ENCODE peak calls at places on chromosomes 16 and 17, in eight cellular contexts. One of them, this sample, is unnamed.

GRCh38 chr17:31721291-31722025 is 137.6 kb downstream of the COPRS start:
- DNase-seq in substantia nigra: no peak
- DNase-seq in spleen: no peak
- DNase-seq in mammary epithelial cell: no peak
- DNase-seq in A673: no peak
- DNase-seq in pancreas: no peak
- DNase-seq in effector memory CD4-positive, alpha-beta T cell: no peak
- DNase-seq in GM23338: no peak
- DNase-seq in this sample: no peak

GRCh38 chr17:41663451-41664171 is 25.1 kb upstream of the EIF1 start:
- DNase-seq in spleen: no peak
- DNase-seq in A673: no peak
- DNase-seq in GM23338: no peak
- DNase-seq in effector memory CD4-positive, alpha-beta T cell: no peak
- DNase-seq in substantia nigra: no peak
- DNase-seq in pancreas: no peak
- DNase-seq in mammary epithelial cell: peak
- DNase-seq in this sample: no peak

GRCh38 chr16:71303938-71304337 is 14.7 kb upstream of the CMTR2 start:
- DNase-seq in spleen: no peak
- DNase-seq in A673: no peak
- DNase-seq in pancreas: no peak
- DNase-seq in substantia nigra: no peak
- DNase-seq in GM23338: no peak
- DNase-seq in mammary epithelial cell: peak
- DNase-seq in effector memory CD4-positive, alpha-beta T cell: no peak
- DNase-seq in this sample: peak

GRCh38 chr16:12158428-12158827 is 181.9 kb downstream of the SNX29 start:
- DNase-seq in A673: no peak
- DNase-seq in spleen: peak
- DNase-seq in pancreas: no peak
- DNase-seq in substantia nigra: no peak
- DNase-seq in GM23338: no peak
- DNase-seq in effector memory CD4-positive, alpha-beta T cell: no peak
- DNase-seq in mammary epithelial cell: peak
- DNase-seq in this sample: peak

GRCh38 chr17:193841-194806 is 12.7 kb upstream of the DOC2B start:
- DNase-seq in pancreas: peak
- DNase-seq in effector memory CD4-positive, alpha-beta T cell: no peak
- DNase-seq in A673: no peak
- DNase-seq in spleen: peak
- DNase-seq in mammary epithelial cell: no peak
- DNase-seq in substantia nigra: peak
- DNase-seq in GM23338: no peak
- DNase-seq in this sample: no peak

GRCh38 chr17:16283705-16284104 is 66.7 kb downstream of the PIGL start:
- DNase-seq in A673: no peak
- DNase-seq in substantia nigra: no peak
- DNase-seq in effector memory CD4-positive, alpha-beta T cell: no peak
- DNase-seq in pancreas: no peak
- DNase-seq in spleen: no peak
- DNase-seq in mammary epithelial cell: no peak
- DNase-seq in GM23338: no peak
- DNase-seq in this sample: no peak

GRCh38 chr16:54355251-54355650 is 68.7 kb upstream of the IRX3 start:
- DNase-seq in mammary epithelial cell: peak
- DNase-seq in A673: no peak
- DNase-seq in GM23338: no peak
- DNase-seq in spleen: no peak
- DNase-seq in substantia nigra: no peak
- DNase-seq in effector memory CD4-positive, alpha-beta T cell: no peak
- DNase-seq in pancreas: no peak
- DNase-seq in this sample: no peak

GRCh38 chr17:21353326-21354010 is 22.7 kb upstream of the KCNJ12 start:
- DNase-seq in GM23338: no peak
- DNase-seq in spleen: peak
- DNase-seq in pancreas: no peak
- DNase-seq in substantia nigra: no peak
- DNase-seq in effector memory CD4-positive, alpha-beta T cell: no peak
- DNase-seq in A673: no peak
- DNase-seq in mammary epithelial cell: no peak
- DNase-seq in this sample: no peak

GRCh38 chr16:51757921-51758479 is 606.9 kb upstream of the SALL1 start:
- DNase-seq in spleen: no peak
- DNase-seq in GM23338: no peak
- DNase-seq in A673: no peak
- DNase-seq in pancreas: no peak
- DNase-seq in mammary epithelial cell: no peak
- DNase-seq in effector memory CD4-positive, alpha-beta T cell: no peak
- DNase-seq in substantia nigra: no peak
- DNase-seq in this sample: no peak

GRCh38 chr16:67278773-67279295 is 498 bp upstream of the PLEKHG4 start:
- DNase-seq in spleen: no peak
- DNase-seq in GM23338: peak
- DNase-seq in substantia nigra: peak
- DNase-seq in mammary epithelial cell: no peak
- DNase-seq in effector memory CD4-positive, alpha-beta T cell: peak
- DNase-seq in A673: no peak
- DNase-seq in pancreas: no peak
- DNase-seq in this sample: peak

GRCh38 chr17:33964344-33964979 is 290.6 kb upstream of the CCL2 start:
- DNase-seq in A673: no peak
- DNase-seq in spleen: no peak
- DNase-seq in substantia nigra: no peak
- DNase-seq in pancreas: no peak
- DNase-seq in effector memory CD4-positive, alpha-beta T cell: no peak
- DNase-seq in mammary epithelial cell: no peak
- DNase-seq in GM23338: peak
- DNase-seq in this sample: no peak

GRCh38 chr16:21001262-21001661 is 100.7 kb downstream of the LYRM1 start:
- DNase-seq in A673: peak
- DNase-seq in mammary epithelial cell: no peak
- DNase-seq in spleen: no peak
- DNase-seq in pancreas: no peak
- DNase-seq in GM23338: peak
- DNase-seq in effector memory CD4-positive, alpha-beta T cell: no peak
- DNase-seq in substantia nigra: no peak
- DNase-seq in this sample: no peak

GRCh38 chr17:34257986-34258326 is 2.9 kb downstream of the CCL2 start:
- DNase-seq in spleen: no peak
- DNase-seq in substantia nigra: no peak
- DNase-seq in mammary epithelial cell: no peak
- DNase-seq in effector memory CD4-positive, alpha-beta T cell: no peak
- DNase-seq in A673: no peak
- DNase-seq in GM23338: no peak
- DNase-seq in pancreas: no peak
- DNase-seq in this sample: no peak

GRCh38 chr17:57985675-57985974 is 2.4 kb downstream of the VEZF1 start:
- DNase-seq in substantia nigra: no peak
- DNase-seq in pancreas: no peak
- DNase-seq in mammary epithelial cell: peak
- DNase-seq in A673: peak
- DNase-seq in effector memory CD4-positive, alpha-beta T cell: no peak
- DNase-seq in spleen: no peak
- DNase-seq in GM23338: no peak
- DNase-seq in this sample: peak

GRCh38 chr16:23650674-23651073 is 9.4 kb downstream of the DCTN5 start:
- DNase-seq in spleen: no peak
- DNase-seq in pancreas: no peak
- DNase-seq in GM23338: no peak
- DNase-seq in substantia nigra: no peak
- DNase-seq in mammary epithelial cell: no peak
- DNase-seq in A673: peak
- DNase-seq in effector memory CD4-positive, alpha-beta T cell: no peak
- DNase-seq in this sample: no peak

GRCh38 chr17:8606415-8606814 is 24.1 kb downstream of the MYH10 start:
- DNase-seq in spleen: no peak
- DNase-seq in GM23338: no peak
- DNase-seq in pancreas: no peak
- DNase-seq in effector memory CD4-positive, alpha-beta T cell: no peak
- DNase-seq in mammary epithelial cell: no peak
- DNase-seq in A673: peak
- DNase-seq in substantia nigra: no peak
- DNase-seq in this sample: no peak

DNA sequence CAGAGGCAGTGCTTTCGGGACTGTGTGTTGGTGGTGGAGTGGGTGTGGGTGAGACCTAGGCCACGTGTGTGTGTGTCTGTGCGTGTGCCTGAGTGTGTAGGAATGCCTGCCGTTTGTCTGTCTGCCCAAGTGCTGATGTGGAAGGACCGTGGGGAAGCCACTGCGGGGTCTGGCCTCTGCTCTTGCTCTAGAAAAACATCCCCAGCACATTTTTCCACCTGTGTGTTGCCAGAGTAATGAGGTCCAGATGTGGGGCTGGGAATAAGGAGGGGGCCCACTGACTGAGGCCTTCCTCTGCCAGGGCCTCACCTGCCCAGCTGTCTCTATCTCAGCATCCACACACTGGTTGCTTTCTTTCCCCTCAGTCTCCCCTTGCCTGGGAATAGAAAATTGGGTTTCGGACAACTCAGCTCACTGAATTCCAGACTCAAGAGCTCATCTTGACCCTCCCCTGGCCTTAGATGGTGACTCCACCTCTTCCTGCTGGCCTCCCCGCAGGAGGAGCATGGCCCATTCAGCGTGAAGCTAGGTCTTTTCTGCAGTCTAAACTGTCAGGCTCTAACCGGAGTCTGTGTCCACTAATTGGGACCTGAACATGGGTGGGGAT is 7.6 kb downstream of the SGCA start:
- DNase-seq in A673: no peak
- DNase-seq in spleen: no peak
- DNase-seq in pancreas: no peak
- DNase-seq in substantia nigra: no peak
- DNase-seq in mammary epithelial cell: peak
- DNase-seq in effector memory CD4-positive, alpha-beta T cell: no peak
- DNase-seq in GM23338: peak
- DNase-seq in this sample: no peak
- H3K27ac ChIP-seq in A673: no peak
- H3K27ac ChIP-seq in spleen: no peak
- H3K27ac ChIP-seq in pancreas: no peak
- H3K27ac ChIP-seq in substantia nigra: no peak
- H3K27ac ChIP-seq in mammary epithelial cell: peak
- H3K27ac ChIP-seq in effector memory CD4-positive, alpha-beta T cell: no peak
- H3K27ac ChIP-seq in GM23338: no peak
- H3K27ac ChIP-seq in this sample: peak

GRCh38 chr16:27718136-27718766 is 168.3 kb downstream of the KATNIP start:
- DNase-seq in substantia nigra: peak
- DNase-seq in GM23338: no peak
- DNase-seq in effector memory CD4-positive, alpha-beta T cell: no peak
- DNase-seq in spleen: peak
- DNase-seq in A673: no peak
- DNase-seq in mammary epithelial cell: no peak
- DNase-seq in pancreas: no peak
- DNase-seq in this sample: no peak

GRCh38 chr16:27717726-27718125 is 167.8 kb downstream of the KATNIP start:
- DNase-seq in GM23338: no peak
- DNase-seq in pancreas: no peak
- DNase-seq in substantia nigra: no peak
- DNase-seq in spleen: peak
- DNase-seq in A673: peak
- DNase-seq in mammary epithelial cell: no peak
- DNase-seq in effector memory CD4-positive, alpha-beta T cell: no peak
- DNase-seq in this sample: no peak

GRCh38 chr16:27706803-27707685 is 157.1 kb downstream of the KATNIP start:
- DNase-seq in mammary epithelial cell: no peak
- DNase-seq in A673: no peak
- DNase-seq in spleen: peak
- DNase-seq in effector memory CD4-positive, alpha-beta T cell: no peak
- DNase-seq in GM23338: no peak
- DNase-seq in substantia nigra: no peak
- DNase-seq in pancreas: no peak
- DNase-seq in this sample: no peak

GRCh38 chr16:27708651-27709050 is 158.7 kb downstream of the KATNIP start:
- DNase-seq in spleen: peak
- DNase-seq in substantia nigra: no peak
- DNase-seq in GM23338: no peak
- DNase-seq in A673: no peak
- DNase-seq in effector memory CD4-positive, alpha-beta T cell: no peak
- DNase-seq in mammary epithelial cell: no peak
- DNase-seq in pancreas: no peak
- DNase-seq in this sample: no peak

DNA sequence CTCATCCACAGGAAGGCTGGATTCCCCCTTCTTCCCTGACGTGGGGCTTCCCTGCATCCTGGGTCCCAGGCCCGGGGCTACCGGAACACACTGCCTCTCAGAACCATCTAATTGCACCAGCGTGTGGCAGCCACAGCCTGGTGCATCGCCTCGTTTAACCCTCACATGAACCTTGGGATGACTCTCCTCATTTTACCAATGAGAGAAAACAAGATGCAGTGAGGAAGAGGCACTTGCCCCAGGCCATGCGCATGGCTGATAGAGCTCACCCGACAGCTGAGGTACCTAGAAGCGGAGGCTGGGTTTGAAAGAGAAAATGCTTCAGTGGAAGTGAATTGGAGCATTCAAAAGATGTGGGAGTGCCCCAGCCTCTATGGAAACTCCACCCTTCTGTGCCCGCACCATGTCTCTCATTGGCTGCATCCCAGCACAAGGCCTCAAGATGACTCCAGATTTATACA is 162.3 kb downstream of the KATNIP start:
- DNase-seq in spleen: peak
- DNase-seq in A673: no peak
- DNase-seq in pancreas: no peak
- DNase-seq in effector memory CD4-positive, alpha-beta T cell: no peak
- DNase-seq in mammary epithelial cell: no peak
- DNase-seq in substantia nigra: peak
- DNase-seq in GM23338: no peak
- DNase-seq in this sample: no peak
- H3K27ac ChIP-seq in spleen: no peak
- H3K27ac ChIP-seq in A673: no peak
- H3K27ac ChIP-seq in pancreas: no peak
- H3K27ac ChIP-seq in effector memory CD4-positive, alpha-beta T cell: no peak
- H3K27ac ChIP-seq in mammary epithelial cell: no peak
- H3K27ac ChIP-seq in substantia nigra: peak
- H3K27ac ChIP-seq in GM23338: no peak
- H3K27ac ChIP-seq in this sample: no peak

GRCh38 chr17:81046131-81046769 is 11.3 kb downstream of the BAIAP2 start:
- DNase-seq in substantia nigra: no peak
- DNase-seq in spleen: no peak
- DNase-seq in mammary epithelial cell: no peak
- DNase-seq in effector memory CD4-positive, alpha-beta T cell: no peak
- DNase-seq in pancreas: no peak
- DNase-seq in GM23338: no peak
- DNase-seq in A673: no peak
- DNase-seq in this sample: no peak
- H3K27ac ChIP-seq in substantia nigra: no peak
- H3K27ac ChIP-seq in spleen: no peak
- H3K27ac ChIP-seq in mammary epithelial cell: no peak
- H3K27ac ChIP-seq in effector memory CD4-positive, alpha-beta T cell: no peak
- H3K27ac ChIP-seq in pancreas: no peak
- H3K27ac ChIP-seq in GM23338: no peak
- H3K27ac ChIP-seq in A673: no peak
- H3K27ac ChIP-seq in this sample: peak

DNA sequence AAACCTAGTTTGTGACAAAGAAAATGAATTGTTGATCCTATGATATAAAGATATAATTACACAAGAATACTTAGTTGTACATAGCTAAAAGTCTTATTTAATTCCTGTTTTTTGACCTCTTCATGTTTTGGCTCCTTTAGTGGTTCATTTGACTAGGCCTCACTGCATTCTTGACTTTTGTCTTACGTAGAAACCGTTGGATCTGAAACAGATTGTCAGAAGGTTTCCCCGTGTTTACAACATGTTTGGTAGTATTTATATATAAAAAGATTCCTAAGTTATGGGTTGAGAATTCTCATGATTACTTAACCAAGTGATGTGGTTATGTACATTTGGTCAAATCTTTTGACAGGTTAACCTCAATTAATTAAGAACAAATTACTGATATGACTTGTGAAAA is 162.8 kb downstream of the BCAS3 start:
- DNase-seq in A673: no peak
- DNase-seq in mammary epithelial cell: no peak
- DNase-seq in effector memory CD4-positive, alpha-beta T cell: no peak
- DNase-seq in pancreas: no peak
- DNase-seq in substantia nigra: no peak
- DNase-seq in GM23338: no peak
- DNase-seq in spleen: no peak
- DNase-seq in this sample: no peak
- H3K27ac ChIP-seq in A673: no peak
- H3K27ac ChIP-seq in mammary epithelial cell: no peak
- H3K27ac ChIP-seq in effector memory CD4-positive, alpha-beta T cell: no peak
- H3K27ac ChIP-seq in pancreas: no peak
- H3K27ac ChIP-seq in substantia nigra: no peak
- H3K27ac ChIP-seq in GM23338: no peak
- H3K27ac ChIP-seq in spleen: no peak
- H3K27ac ChIP-seq in this sample: no peak

This sample was measured in RWPE1.